ENCODE peak calls at places on chromosomes 3 and 15, in six cellular contexts. One of them, this sample, is unnamed. For H3K9me3, the result is how much of the 10 kb centered on the place peaks cover.

GRCh38 chr3:55485208-55485791 is 1.8 kb downstream of the WNT5A start:
- DNase-seq in IMR-90: peak
- DNase-seq in CD8-positive, alpha-beta memory T cell: no peak
- DNase-seq in sigmoid colon: peak
- DNase-seq in heart left ventricle: peak
- DNase-seq in CD4-positive, CD25-positive, alpha-beta regulatory T cell: no peak
- DNase-seq in this sample: peak

GRCh38 chr3:48716508-48716981 is 476 bp downstream of the IP6K2 start:
- DNase-seq in IMR-90: no peak
- DNase-seq in CD8-positive, alpha-beta memory T cell: peak
- DNase-seq in sigmoid colon: peak
- DNase-seq in heart left ventricle: no peak
- DNase-seq in CD4-positive, CD25-positive, alpha-beta regulatory T cell: peak
- DNase-seq in this sample: no peak

GRCh38 chr3:123341871-123342630 is 106.8 kb downstream of the ADCY5 start:
- DNase-seq in IMR-90: no peak
- DNase-seq in CD8-positive, alpha-beta memory T cell: no peak
- DNase-seq in sigmoid colon: peak
- DNase-seq in heart left ventricle: no peak
- DNase-seq in CD4-positive, CD25-positive, alpha-beta regulatory T cell: no peak
- DNase-seq in this sample: no peak

GRCh38 chr3:111616417-111617105 is 21.4 kb upstream of the ZBED2 start:
- DNase-seq in IMR-90: peak
- DNase-seq in CD8-positive, alpha-beta memory T cell: peak
- DNase-seq in sigmoid colon: no peak
- DNase-seq in heart left ventricle: no peak
- DNase-seq in CD4-positive, CD25-positive, alpha-beta regulatory T cell: peak
- DNase-seq in this sample: no peak

GRCh38 chr3:131174752-131175151 is 148.1 kb downstream of the NEK11 start:
- DNase-seq in IMR-90: no peak
- DNase-seq in CD8-positive, alpha-beta memory T cell: peak
- DNase-seq in sigmoid colon: no peak
- DNase-seq in heart left ventricle: no peak
- DNase-seq in CD4-positive, CD25-positive, alpha-beta regulatory T cell: peak
- DNase-seq in this sample: no peak

GRCh38 chr3:14345496-14346150 is 56.8 kb upstream of the SLC6A6 start:
- DNase-seq in IMR-90: peak
- DNase-seq in CD8-positive, alpha-beta memory T cell: no peak
- DNase-seq in sigmoid colon: no peak
- DNase-seq in heart left ventricle: no peak
- DNase-seq in CD4-positive, CD25-positive, alpha-beta regulatory T cell: no peak
- DNase-seq in this sample: no peak

GRCh38 chr3:11914651-11915050 is 68.0 kb upstream of the TAMM41 start:
- DNase-seq in IMR-90: no peak
- DNase-seq in CD8-positive, alpha-beta memory T cell: no peak
- DNase-seq in sigmoid colon: no peak
- DNase-seq in heart left ventricle: no peak
- DNase-seq in CD4-positive, CD25-positive, alpha-beta regulatory T cell: no peak
- DNase-seq in this sample: no peak

GRCh38 chr3:124972457-124972856 is 37.9 kb upstream of the MUC13 start:
- DNase-seq in IMR-90: no peak
- DNase-seq in CD8-positive, alpha-beta memory T cell: no peak
- DNase-seq in sigmoid colon: no peak
- DNase-seq in heart left ventricle: no peak
- DNase-seq in CD4-positive, CD25-positive, alpha-beta regulatory T cell: no peak
- DNase-seq in this sample: no peak

GRCh38 chr3:107412376-107412775 is 35.1 kb downstream of the CCDC54 start:
- DNase-seq in IMR-90: peak
- DNase-seq in CD8-positive, alpha-beta memory T cell: no peak
- DNase-seq in sigmoid colon: peak
- DNase-seq in heart left ventricle: no peak
- DNase-seq in CD4-positive, CD25-positive, alpha-beta regulatory T cell: no peak
- DNase-seq in this sample: peak

GRCh38 chr3:177751770-177752169 is 554.5 kb upstream of the TBL1XR1 start:
- DNase-seq in IMR-90: no peak
- DNase-seq in CD8-positive, alpha-beta memory T cell: no peak
- DNase-seq in sigmoid colon: no peak
- DNase-seq in heart left ventricle: no peak
- DNase-seq in CD4-positive, CD25-positive, alpha-beta regulatory T cell: no peak
- DNase-seq in this sample: no peak
- H3K9me3 ChIP-seq in IMR-90: under half
- H3K9me3 ChIP-seq in CD8-positive, alpha-beta memory T cell: under half
- H3K9me3 ChIP-seq in sigmoid colon: under half
- H3K9me3 ChIP-seq in heart left ventricle: under half
- H3K9me3 ChIP-seq in CD4-positive, CD25-positive, alpha-beta regulatory T cell: under half
- H3K9me3 ChIP-seq in this sample: under half

GRCh38 chr3:172698650-172699049 is 12.2 kb downstream of the NCEH1 start:
- DNase-seq in IMR-90: no peak
- DNase-seq in CD8-positive, alpha-beta memory T cell: no peak
- DNase-seq in sigmoid colon: no peak
- DNase-seq in heart left ventricle: peak
- DNase-seq in CD4-positive, CD25-positive, alpha-beta regulatory T cell: no peak
- DNase-seq in this sample: no peak
- H3K4me3 ChIP-seq in IMR-90: no peak
- H3K4me3 ChIP-seq in CD8-positive, alpha-beta memory T cell: no peak
- H3K4me3 ChIP-seq in sigmoid colon: no peak
- H3K4me3 ChIP-seq in heart left ventricle: no peak
- H3K4me3 ChIP-seq in CD4-positive, CD25-positive, alpha-beta regulatory T cell: no peak
- H3K4me3 ChIP-seq in this sample: no peak

DNA sequence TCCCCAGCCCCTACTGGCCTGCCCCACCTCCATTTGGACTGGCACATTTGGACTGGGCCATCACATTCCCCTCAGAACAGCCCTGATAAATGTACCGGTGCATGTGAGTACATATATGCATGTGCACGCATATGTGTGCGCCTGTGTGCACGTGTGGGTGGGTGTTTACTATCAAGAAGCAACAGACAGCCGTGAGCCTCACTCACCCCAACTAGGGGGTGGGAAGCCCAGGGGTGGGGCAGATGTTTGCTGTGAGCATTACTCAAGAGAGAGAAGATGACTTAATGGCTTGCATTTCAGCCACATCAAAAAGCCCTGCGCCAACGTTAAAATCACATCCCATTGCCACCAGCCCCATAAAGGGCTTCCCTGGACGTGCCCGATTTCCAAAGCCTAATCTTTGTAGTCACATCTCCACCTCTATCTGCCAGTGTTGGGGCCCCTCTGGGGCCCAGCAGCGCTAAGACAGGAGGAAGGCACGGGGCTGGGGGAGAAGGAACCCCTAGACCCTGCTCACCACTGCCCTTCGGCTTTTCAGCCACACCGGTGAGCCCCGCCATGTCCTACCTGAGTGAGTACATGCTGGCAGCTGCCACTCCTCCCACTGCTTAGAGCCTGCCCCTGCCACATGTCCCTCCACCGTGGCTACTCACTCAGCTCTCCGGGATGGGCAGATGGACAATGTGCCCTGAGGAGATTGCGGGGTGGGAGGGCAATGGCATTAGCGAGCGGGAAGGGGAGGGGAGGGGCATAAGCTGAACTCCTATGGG is 10.9 kb downstream of the ITIH3 start:
- DNase-seq in IMR-90: no peak
- DNase-seq in CD8-positive, alpha-beta memory T cell: no peak
- DNase-seq in sigmoid colon: no peak
- DNase-seq in heart left ventricle: no peak
- DNase-seq in CD4-positive, CD25-positive, alpha-beta regulatory T cell: no peak
- DNase-seq in this sample: no peak
- H3K9me3 ChIP-seq in IMR-90: under half
- H3K9me3 ChIP-seq in CD8-positive, alpha-beta memory T cell: under half
- H3K9me3 ChIP-seq in sigmoid colon: under half
- H3K9me3 ChIP-seq in heart left ventricle: under half
- H3K9me3 ChIP-seq in CD4-positive, CD25-positive, alpha-beta regulatory T cell: under half
- H3K9me3 ChIP-seq in this sample: under half

GRCh38 chr3:67940200-67940952 is 286.0 kb upstream of the SUCLG2 start:
- DNase-seq in IMR-90: no peak
- DNase-seq in CD8-positive, alpha-beta memory T cell: no peak
- DNase-seq in sigmoid colon: no peak
- DNase-seq in heart left ventricle: no peak
- DNase-seq in CD4-positive, CD25-positive, alpha-beta regulatory T cell: no peak
- DNase-seq in this sample: peak
- H3K4me3 ChIP-seq in IMR-90: no peak
- H3K4me3 ChIP-seq in CD8-positive, alpha-beta memory T cell: no peak
- H3K4me3 ChIP-seq in sigmoid colon: no peak
- H3K4me3 ChIP-seq in heart left ventricle: no peak
- H3K4me3 ChIP-seq in CD4-positive, CD25-positive, alpha-beta regulatory T cell: no peak
- H3K4me3 ChIP-seq in this sample: no peak

GRCh38 chr15:56234804-56235203 is 8.9 kb downstream of the RFX7 start:
- DNase-seq in IMR-90: no peak
- DNase-seq in CD8-positive, alpha-beta memory T cell: no peak
- DNase-seq in sigmoid colon: no peak
- DNase-seq in heart left ventricle: no peak
- DNase-seq in CD4-positive, CD25-positive, alpha-beta regulatory T cell: no peak
- DNase-seq in this sample: no peak
- H3K9me3 ChIP-seq in IMR-90: under half
- H3K9me3 ChIP-seq in CD8-positive, alpha-beta memory T cell: under half
- H3K9me3 ChIP-seq in sigmoid colon: under half
- H3K9me3 ChIP-seq in heart left ventricle: under half
- H3K9me3 ChIP-seq in CD4-positive, CD25-positive, alpha-beta regulatory T cell: under half
- H3K9me3 ChIP-seq in this sample: under half

GRCh38 chr3:187802928-187803259 is 57.6 kb upstream of the BCL6 start:
- DNase-seq in IMR-90: no peak
- DNase-seq in CD8-positive, alpha-beta memory T cell: peak
- DNase-seq in sigmoid colon: no peak
- DNase-seq in heart left ventricle: no peak
- DNase-seq in CD4-positive, CD25-positive, alpha-beta regulatory T cell: peak
- DNase-seq in this sample: no peak
- H3K4me3 ChIP-seq in IMR-90: no peak
- H3K4me3 ChIP-seq in CD8-positive, alpha-beta memory T cell: peak
- H3K4me3 ChIP-seq in sigmoid colon: no peak
- H3K4me3 ChIP-seq in heart left ventricle: no peak
- H3K4me3 ChIP-seq in CD4-positive, CD25-positive, alpha-beta regulatory T cell: peak
- H3K4me3 ChIP-seq in this sample: no peak

This sample was measured in MG63.